ENCODE peak calls at places on chromosomes 6 and 20, in four cellular contexts. X, O, W and Y are unnamed samples. For H3K4me1 and H3K27me3, the result is how much of the 10 kb centered on the place peaks cover.

GRCh38 chr20:60905919-60906318 is 346.1 kb upstream of the CDH4 start:
- DNase-seq in X (no peak), O (no peak), W (no peak), Y (no peak)

GRCh38 chr6:151432650-151433049 is 19.3 kb downstream of the RMND1 start:
- DNase-seq in X (no peak), O (no peak), W (no peak), Y (no peak)

GRCh38 chr6:16392010-16392409 is 153.6 kb downstream of the GMPR start:
- DNase-seq in X (no peak), O (no peak), W (no peak), Y (no peak)

GRCh38 chr6:107589199-107589598 is 99.3 kb downstream of the SOBP start:
- DNase-seq in X (no peak), O (no peak), W (no peak), Y (no peak)

GRCh38 chr6:111503660-111504059 is 20.6 kb upstream of the REV3L start:
- DNase-seq in X (no peak), O (no peak), W (no peak), Y (no peak)

GRCh38 chr6:151004415-151005024 is 139.0 kb downstream of the MTHFD1L start:
- DNase-seq in X (no peak), O (no peak), W (no peak), Y (peak)

GRCh38 chr20:35394271-35394670 is 17.5 kb downstream of the UQCC1 start:
- DNase-seq in X (no peak), O (no peak), W (no peak), Y (no peak)

GRCh38 chr6:27177454-27178000 is 70.0 kb upstream of the PRSS16 start:
- DNase-seq in X (no peak), O (peak), W (peak), Y (peak)

GRCh38 chr6:72746276-72746675 is 124.4 kb downstream of the KCNQ5 start:
- DNase-seq in X (no peak), O (no peak), W (no peak), Y (no peak)

GRCh38 chr6:118660218-118660569 is 8.8 kb upstream of the CEP85L start:
- DNase-seq in X (no peak), O (no peak), W (peak), Y (peak)

GRCh38 chr6:142187209-142187608 is 40.1 kb downstream of the VTA1 start:
- DNase-seq in X (no peak), O (no peak), W (no peak), Y (peak)

GRCh38 chr6:117602899-117603588 is 733 bp upstream of the GOPC start:
- DNase-seq in X (no peak), O (no peak), W (no peak), Y (no peak)

GRCh38 chr6:16136086-16136485 is 7.2 kb downstream of the MYLIP start:
- DNase-seq in X (no peak), O (no peak), W (peak), Y (no peak)

GRCh38 chr6:26275663-26276062 is 89.3 kb upstream of the BTN3A2 start:
- DNase-seq in X (no peak), O (no peak), W (no peak), Y (peak)

GRCh38 chr20:41373851-41374567 is 7.4 kb upstream of the EMILIN3 start:
- DNase-seq in X (no peak), O (no peak), W (no peak), Y (no peak)

GRCh38 chr20:13770141-13770540 is 14.6 kb downstream of the ESF1 start:
- DNase-seq in X (no peak), O (no peak), W (no peak), Y (no peak)

GRCh38 chr6:149895702-149896310 is 2.1 kb downstream of the RAET1E start:
- DNase-seq in X (no peak), O (no peak), W (peak), Y (no peak)

GRCh38 chr20:36631651-36632050 is 14.3 kb downstream of the SLA2 start:
- DNase-seq in X (no peak), O (no peak), W (no peak), Y (no peak)

GRCh38 chr6:41785689-41786450 is 1.6 kb upstream of the TOMM6 start:
- DNase-seq in X (no peak), O (no peak), W (no peak), Y (no peak)

GRCh38 chr6:3835055-3835731 is 14.0 kb upstream of the FAM50B start:
- DNase-seq in X (no peak), O (no peak), W (no peak), Y (no peak)

GRCh38 chr6:105981002-105981887 is 104.9 kb upstream of the PRDM1 start:
- DNase-seq in X (no peak), O (no peak), W (no peak), Y (no peak)

GRCh38 chr6:139977887-139978332 is 603.5 kb upstream of the CITED2 start:
- DNase-seq in X (no peak), O (no peak), W (no peak), Y (no peak)

GRCh38 chr6:150668882-150669476 is 69.3 kb downstream of the PLEKHG1 start:
- DNase-seq in X (no peak), O (no peak), W (no peak), Y (peak)

GRCh38 chr6:166904101-166904746 is 52.1 kb downstream of the RNASET2 start:
- DNase-seq in X (no peak), O (no peak), W (no peak), Y (peak)

GRCh38 chr6:32842690-32843089 is 1.2 kb downstream of the PSMB8 start:
- DNase-seq in X (no peak), O (no peak), W (no peak), Y (no peak)
- H3K4me3 ChIP-seq in X (peak), O (no peak), W (peak), Y (no peak)

GRCh38 chr6:12051861-12052368 is 39.8 kb downstream of the HIVEP1 start:
- DNase-seq in X (no peak), O (no peak), W (no peak), Y (no peak)
- H3K4me1 ChIP-seq in X (under half), O (under half), W (under half), Y (under half)

GRCh38 chr6:84182001-84182400 is 45.4 kb downstream of the CEP162 start:
- DNase-seq in X (no peak), O (no peak), W (no peak), Y (no peak)

GRCh38 chr6:84183430-84183829 is 44.0 kb downstream of the CEP162 start:
- DNase-seq in X (no peak), O (no peak), W (no peak), Y (no peak)
- H3K27me3 ChIP-seq in X (under half), O (under half), W (under half), Y (under half)

GRCh38 chr20:16732506-16733152 is 2.8 kb downstream of the SNRPB2 start:
- DNase-seq in X (no peak), O (no peak), W (peak), Y (no peak)

GRCh38 chr20:16729565-16730460 is at the start of gene SNRPB2:
- DNase-seq in X (peak), O (peak), W (peak), Y (peak)

DNA sequence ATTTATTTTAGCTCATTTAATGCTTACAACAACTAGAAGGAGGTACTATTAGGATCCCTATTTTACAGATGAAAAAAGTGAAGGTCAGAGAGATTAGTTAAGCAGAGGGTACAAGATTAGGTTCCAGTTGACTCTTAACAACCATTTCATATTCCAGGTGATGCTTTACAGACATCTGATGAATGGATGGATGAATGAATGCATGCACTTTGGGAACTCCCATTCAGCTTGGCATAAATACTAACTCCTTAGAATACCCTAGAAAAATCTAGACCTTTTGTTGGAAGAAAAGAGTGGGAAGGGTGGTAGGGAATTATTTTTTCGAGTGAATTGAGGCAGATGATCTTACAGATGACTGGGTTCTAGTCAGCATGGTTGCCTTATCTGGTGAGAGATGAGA is 746 bp upstream of the SNRPB2 start:
- DNase-seq in X (no peak), O (no peak), W (no peak), Y (no peak)
- H3K4me3 ChIP-seq in X (peak), O (peak), W (peak), Y (no peak)

GRCh38 chr6:37130704-37131103 is 39.2 kb upstream of the PIM1 start:
- DNase-seq in X (no peak), O (no peak), W (no peak), Y (no peak)
- H3K4me1 ChIP-seq in X (half or more), O (under half), W (under half), Y (under half)